ENCODE peak calls at places on chromosomes 4 and X, in ten cellular contexts. Q is SK-N-SH, M is breast epithelium, F is K562, R is transverse colon, L is suprapubic skin, Z is Panc1, E is endothelial cell of umbilical vein, K is stomach, I is HCT116. P is an unnamed sample.
A peak's percentile ranks its signal among the peaks of the same experiment; 100 is the strongest.

GRCh38 chrX:154779261-154779660 is 16.6 kb downstream of the DKC1 start:
- DNase-seq in Q (no peak), M (no peak), F (no peak), R (no peak), L (no peak), Z (no peak), E (no peak), K (no peak), I (no peak), P (no peak)

GRCh38 chr4:19850909-19851308 is 400.8 kb upstream of the SLIT2 start:
- DNase-seq in Q (no peak), M (no peak), F (no peak), R (no peak), L (no peak), Z (peak; percentile 32), E (peak; percentile 31), K (no peak), I (peak; percentile 31), P (no peak)

GRCh38 chrX:115988825-115989224 is 181.7 kb upstream of the AGTR2 start:
- DNase-seq in Q (peak; percentile 16), M (no peak), F (no peak), R (no peak), L (no peak), Z (no peak), E (no peak), K (no peak), I (no peak), P (no peak)

GRCh38 chr4:8503801-8504200 is 63.2 kb downstream of the TRMT44 start:
- DNase-seq in Q (no peak), M (peak; percentile 44), F (no peak), R (no peak), L (no peak), Z (no peak), E (no peak), K (peak; percentile 37), I (no peak), P (no peak)

GRCh38 chr4:32226733-32227132 is 1506.6 kb downstream of the PCDH7 start:
- DNase-seq in Q (no peak), M (no peak), F (no peak), R (no peak), L (no peak), Z (no peak), E (no peak), K (no peak), I (no peak), P (no peak)

GRCh38 chr4:138697771-138698170 is 317.8 kb upstream of the NOCT start:
- DNase-seq in Q (no peak), M (no peak), F (no peak), R (no peak), L (no peak), Z (no peak), E (no peak), K (no peak), I (no peak), P (no peak)

GRCh38 chr4:34766935-34767859 is 1477.1 kb downstream of the ARAP2 start:
- DNase-seq in Q (no peak), M (no peak), F (no peak), R (no peak), L (no peak), Z (no peak), E (no peak), K (no peak), I (no peak), P (no peak)

GRCh38 chr4:71732706-71733105 is 51.2 kb downstream of the GC start:
- DNase-seq in Q (peak; percentile 2), M (no peak), F (peak; percentile 21), R (no peak), L (no peak), Z (no peak), E (peak; percentile 14), K (no peak), I (no peak), P (no peak)

GRCh38 chr4:18556402-18556801 is 534.8 kb upstream of the LCORL start:
- DNase-seq in Q (no peak), M (no peak), F (no peak), R (no peak), L (no peak), Z (no peak), E (no peak), K (no peak), I (no peak), P (no peak)

GRCh38 chr4:143186634-143187033 is 1.9 kb downstream of the USP38 start:
- DNase-seq in Q (no peak), M (no peak), F (peak; percentile 56), R (no peak), L (no peak), Z (no peak), E (peak; percentile 50), K (no peak), I (no peak), P (no peak)

GRCh38 chrX:53449632-53450031 is 15.5 kb upstream of the HSD17B10 start:
- DNase-seq in Q (no peak), M (no peak), F (no peak), R (no peak), L (no peak), Z (no peak), E (no peak), K (no peak), I (no peak), P (no peak)

GRCh38 chr4:94412019-94413017 is 39.4 kb upstream of the PDLIM5 start:
- DNase-seq in Q (no peak), M (no peak), F (peak; percentile 69), R (no peak), L (no peak), Z (no peak), E (peak; percentile 95), K (no peak), I (peak; percentile 76), P (no peak)

GRCh38 chr4:94413085-94413685 is 38.6 kb upstream of the PDLIM5 start:
- DNase-seq in Q (no peak), M (no peak), F (no peak), R (no peak), L (no peak), Z (no peak), E (no peak), K (no peak), I (no peak), P (no peak)

GRCh38 chr4:94410678-94411206 is 41.0 kb upstream of the PDLIM5 start:
- DNase-seq in Q (no peak), M (no peak), F (peak; percentile 28), R (peak; percentile 10), L (no peak), Z (peak; percentile 7), E (no peak), K (no peak), I (no peak), P (no peak)

GRCh38 chr4:94409947-94410346 is 41.8 kb upstream of the PDLIM5 start:
- DNase-seq in Q (no peak), M (no peak), F (no peak), R (no peak), L (no peak), Z (no peak), E (peak; percentile 48), K (no peak), I (no peak), P (no peak)

DNA sequence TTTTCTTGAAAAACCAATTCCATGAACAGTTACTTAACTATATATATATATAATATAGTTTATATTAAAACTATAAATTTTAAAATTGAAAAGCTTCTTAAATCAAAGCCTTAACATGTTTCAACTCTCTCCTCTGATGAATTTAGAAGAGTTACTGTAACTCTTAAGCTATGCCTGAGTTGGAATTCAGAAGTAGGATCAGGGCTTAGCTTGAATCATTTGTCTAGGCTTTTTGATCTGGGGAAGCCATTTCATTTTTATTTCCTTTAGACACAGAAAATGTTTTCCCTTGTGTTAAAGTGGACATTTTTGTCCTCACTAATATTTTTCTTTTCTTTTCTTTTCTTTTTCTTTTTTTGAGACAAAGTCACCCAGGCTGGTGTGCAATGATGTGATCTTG is 40.4 kb upstream of the PDLIM5 start:
- DNase-seq in Q (no peak), M (no peak), F (no peak), R (no peak), L (no peak), Z (no peak), E (no peak), K (no peak), I (no peak), P (no peak)
- H3K4me1 ChIP-seq in Q (no peaks in the 10 kb centered on the region), M (no peaks in the 10 kb centered on the region), F (peaks cover 22% of the 10 kb centered on the region), R (no peaks in the 10 kb centered on the region), L (peaks cover 11% of the 10 kb centered on the region), Z (no peaks in the 10 kb centered on the region), E (peaks cover 33% of the 10 kb centered on the region), K (peaks cover 6% of the 10 kb centered on the region), I (peaks cover 45% of the 10 kb centered on the region), P (peaks cover 14% of the 10 kb centered on the region)

DNA sequence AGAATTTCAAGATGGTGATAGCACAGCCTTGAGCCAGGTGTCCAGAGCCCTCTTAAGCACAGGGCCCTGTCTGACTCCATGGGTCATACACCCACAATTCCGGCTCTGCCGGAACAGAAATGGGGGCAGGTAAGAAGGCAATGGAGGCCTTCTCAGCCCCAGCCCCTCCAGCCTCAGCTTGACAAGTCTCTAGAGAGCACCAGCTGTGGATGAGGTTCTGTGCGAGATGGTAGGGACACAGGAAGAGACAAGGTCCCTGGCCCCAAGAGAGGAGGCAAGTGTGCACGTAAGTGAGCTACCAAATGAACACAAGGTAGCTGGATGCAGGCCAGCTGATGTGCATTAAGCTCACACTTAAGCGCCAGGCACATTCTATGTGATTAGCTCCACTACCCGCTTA is 2.4 kb upstream of the PRRG3 start:
- DNase-seq in Q (no peak), M (no peak), F (no peak), R (no peak), L (no peak), Z (no peak), E (no peak), K (peak; percentile 20), I (no peak), P (no peak)
- TF ChIP-seq CTCF in Q (no peak), M (no peak), F (no peak), R (no peak), L (no peak), Z (no peak), E (no peak), K (no peak), I (no peak), P (no peak)

DNA sequence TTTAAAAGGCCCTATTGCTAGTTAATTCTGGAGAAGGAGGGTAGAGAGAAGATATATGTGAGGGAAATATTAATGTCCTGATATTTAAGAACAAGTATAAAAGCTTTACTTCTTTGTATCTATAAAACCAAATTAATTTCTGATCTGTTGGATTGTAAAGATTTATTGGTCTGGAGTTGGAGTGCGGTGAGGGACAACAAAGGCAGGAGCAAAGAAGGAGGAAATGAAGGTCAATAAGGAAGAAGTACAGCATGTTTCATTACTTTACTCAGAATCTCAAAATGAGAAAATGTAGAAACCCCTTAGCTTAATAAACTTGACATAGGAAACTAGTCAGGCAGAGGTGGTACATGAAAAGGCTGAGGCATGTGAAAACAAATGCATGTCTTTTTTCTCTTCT is 192.9 kb downstream of the PALLD start:
- DNase-seq in Q (no peak), M (no peak), F (no peak), R (no peak), L (no peak), Z (no peak), E (peak; percentile 53), K (no peak), I (no peak), P (no peak)
- TF ChIP-seq POLR2AphosphoS5 in Q (no peak), M (no peak), F (no peak), R (no peak), L (no peak), Z (no peak), E (no peak), K (no peak), I (no peak), P (no peak)

DNA sequence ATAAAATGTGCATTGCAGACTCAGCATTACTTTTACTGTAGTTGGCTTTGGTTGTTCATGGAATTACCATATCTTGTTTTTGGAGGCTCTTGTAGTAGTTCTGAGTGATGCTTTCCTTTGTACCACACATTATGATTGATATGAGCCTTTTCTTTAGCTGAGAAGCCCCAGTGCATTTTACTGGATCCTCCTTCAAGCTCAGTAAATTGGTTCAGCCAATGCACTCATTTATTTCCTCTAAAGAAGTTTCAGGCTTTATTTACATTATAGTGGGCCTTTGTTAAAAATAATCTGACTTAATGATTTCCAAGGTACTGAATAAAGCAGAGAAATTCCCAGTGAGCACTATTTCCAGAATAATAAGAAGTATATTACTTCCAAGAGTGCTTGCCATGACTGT is 21.8 kb downstream of the UPRT start:
- DNase-seq in Q (no peak), M (no peak), F (no peak), R (no peak), L (no peak), Z (no peak), E (no peak), K (no peak), I (no peak), P (no peak)
- H3K4me1 ChIP-seq in Q (no peaks in the 10 kb centered on the region), M (no peaks in the 10 kb centered on the region), F (no peaks in the 10 kb centered on the region), R (no peaks in the 10 kb centered on the region), L (no peaks in the 10 kb centered on the region), Z (no peaks in the 10 kb centered on the region), E (no peaks in the 10 kb centered on the region), K (no peaks in the 10 kb centered on the region), I (no peaks in the 10 kb centered on the region), P (no peaks in the 10 kb centered on the region)